ENCODE peak calls at places on chromosome 11, in eight cellular contexts. One of them, this sample, is unnamed. For H3K9me3, the result is how much of the 10 kb centered on the place peaks cover.

GRCh38 chr11:132504501-132505041 is 1027.7 kb downstream of the OPCML start:
- DNase-seq in A673: no peak
- DNase-seq in keratinocyte: no peak
- DNase-seq in tibial artery: no peak
- DNase-seq in cardiac muscle cell: no peak
- DNase-seq in GM23248: no peak
- DNase-seq in Karpas-422: no peak
- DNase-seq in neural progenitor cell: peak
- DNase-seq in this sample: no peak

GRCh38 chr11:7143908-7144307 is 55.1 kb downstream of the RBMXL2 start:
- DNase-seq in A673: peak
- DNase-seq in keratinocyte: no peak
- DNase-seq in tibial artery: no peak
- DNase-seq in cardiac muscle cell: peak
- DNase-seq in GM23248: peak
- DNase-seq in Karpas-422: peak
- DNase-seq in neural progenitor cell: peak
- DNase-seq in this sample: no peak

GRCh38 chr11:106446961-106447360 is 369.5 kb downstream of the AASDHPPT start:
- DNase-seq in A673: no peak
- DNase-seq in keratinocyte: no peak
- DNase-seq in tibial artery: no peak
- DNase-seq in cardiac muscle cell: no peak
- DNase-seq in GM23248: no peak
- DNase-seq in Karpas-422: no peak
- DNase-seq in neural progenitor cell: no peak
- DNase-seq in this sample: no peak

GRCh38 chr11:20002312-20003216 is 157.7 kb downstream of the DBX1 start:
- DNase-seq in A673: no peak
- DNase-seq in keratinocyte: no peak
- DNase-seq in tibial artery: no peak
- DNase-seq in cardiac muscle cell: no peak
- DNase-seq in GM23248: no peak
- DNase-seq in Karpas-422: no peak
- DNase-seq in neural progenitor cell: no peak
- DNase-seq in this sample: no peak

GRCh38 chr11:60772666-60773065 is 12.5 kb upstream of the MS4A10 start:
- DNase-seq in A673: no peak
- DNase-seq in keratinocyte: no peak
- DNase-seq in tibial artery: no peak
- DNase-seq in cardiac muscle cell: no peak
- DNase-seq in GM23248: no peak
- DNase-seq in Karpas-422: no peak
- DNase-seq in neural progenitor cell: no peak
- DNase-seq in this sample: no peak

GRCh38 chr11:65078151-65078550 is 5.7 kb downstream of the CDCA5 start:
- DNase-seq in A673: peak
- DNase-seq in keratinocyte: no peak
- DNase-seq in tibial artery: no peak
- DNase-seq in cardiac muscle cell: peak
- DNase-seq in GM23248: peak
- DNase-seq in Karpas-422: peak
- DNase-seq in neural progenitor cell: peak
- DNase-seq in this sample: peak

GRCh38 chr11:128021304-128022006 is 565.9 kb downstream of the ETS1 start:
- DNase-seq in A673: no peak
- DNase-seq in keratinocyte: no peak
- DNase-seq in tibial artery: no peak
- DNase-seq in cardiac muscle cell: peak
- DNase-seq in GM23248: peak
- DNase-seq in Karpas-422: no peak
- DNase-seq in neural progenitor cell: peak
- DNase-seq in this sample: peak

GRCh38 chr11:120893431-120894206 is 130.3 kb upstream of the TBCEL start:
- DNase-seq in A673: no peak
- DNase-seq in keratinocyte: no peak
- DNase-seq in tibial artery: no peak
- DNase-seq in cardiac muscle cell: no peak
- DNase-seq in GM23248: no peak
- DNase-seq in Karpas-422: no peak
- DNase-seq in neural progenitor cell: no peak
- DNase-seq in this sample: no peak

GRCh38 chr11:9017773-9018172 is 14.0 kb upstream of the NRIP3 start:
- DNase-seq in A673: no peak
- DNase-seq in keratinocyte: no peak
- DNase-seq in tibial artery: peak
- DNase-seq in cardiac muscle cell: no peak
- DNase-seq in GM23248: peak
- DNase-seq in Karpas-422: no peak
- DNase-seq in neural progenitor cell: no peak
- DNase-seq in this sample: no peak

GRCh38 chr11:64900774-64901173 is 16.2 kb downstream of the ATG2A start:
- DNase-seq in A673: no peak
- DNase-seq in keratinocyte: no peak
- DNase-seq in tibial artery: no peak
- DNase-seq in cardiac muscle cell: no peak
- DNase-seq in GM23248: no peak
- DNase-seq in Karpas-422: no peak
- DNase-seq in neural progenitor cell: no peak
- DNase-seq in this sample: no peak

GRCh38 chr11:31512117-31512516 is 2.5 kb downstream of the ELP4 start:
- DNase-seq in A673: no peak
- DNase-seq in keratinocyte: no peak
- DNase-seq in tibial artery: no peak
- DNase-seq in cardiac muscle cell: no peak
- DNase-seq in GM23248: no peak
- DNase-seq in Karpas-422: no peak
- DNase-seq in neural progenitor cell: no peak
- DNase-seq in this sample: no peak

GRCh38 chr11:10287140-10287539 is 6.9 kb downstream of the SBF2 start:
- DNase-seq in A673: no peak
- DNase-seq in keratinocyte: no peak
- DNase-seq in tibial artery: no peak
- DNase-seq in cardiac muscle cell: no peak
- DNase-seq in GM23248: no peak
- DNase-seq in Karpas-422: peak
- DNase-seq in neural progenitor cell: no peak
- DNase-seq in this sample: no peak

GRCh38 chr11:65915101-65915820 is 3.6 kb downstream of the C11orf68 start:
- DNase-seq in A673: no peak
- DNase-seq in keratinocyte: no peak
- DNase-seq in tibial artery: no peak
- DNase-seq in cardiac muscle cell: no peak
- DNase-seq in GM23248: peak
- DNase-seq in Karpas-422: no peak
- DNase-seq in neural progenitor cell: no peak
- DNase-seq in this sample: no peak

GRCh38 chr11:8298801-8299786 is 35.4 kb upstream of the LMO1 start:
- DNase-seq in A673: no peak
- DNase-seq in keratinocyte: no peak
- DNase-seq in tibial artery: no peak
- DNase-seq in cardiac muscle cell: no peak
- DNase-seq in GM23248: no peak
- DNase-seq in Karpas-422: no peak
- DNase-seq in neural progenitor cell: no peak
- DNase-seq in this sample: no peak

GRCh38 chr11:64048042-64048854 is 12.5 kb downstream of the FLRT1 start:
- DNase-seq in A673: no peak
- DNase-seq in keratinocyte: no peak
- DNase-seq in tibial artery: no peak
- DNase-seq in cardiac muscle cell: peak
- DNase-seq in GM23248: no peak
- DNase-seq in Karpas-422: no peak
- DNase-seq in neural progenitor cell: peak
- DNase-seq in this sample: no peak

GRCh38 chr11:115672999-115673411 is 168.8 kb upstream of the CADM1 start:
- DNase-seq in A673: no peak
- DNase-seq in keratinocyte: no peak
- DNase-seq in tibial artery: peak
- DNase-seq in cardiac muscle cell: no peak
- DNase-seq in GM23248: peak
- DNase-seq in Karpas-422: no peak
- DNase-seq in neural progenitor cell: no peak
- DNase-seq in this sample: no peak

GRCh38 chr11:66349084-66349386 is 1.6 kb upstream of the B4GAT1 start:
- DNase-seq in A673: no peak
- DNase-seq in keratinocyte: no peak
- DNase-seq in tibial artery: no peak
- DNase-seq in cardiac muscle cell: no peak
- DNase-seq in GM23248: no peak
- DNase-seq in Karpas-422: no peak
- DNase-seq in neural progenitor cell: no peak
- DNase-seq in this sample: no peak

GRCh38 chr11:23455291-23455864 is 595.1 kb upstream of the CCDC179 start:
- DNase-seq in A673: no peak
- DNase-seq in keratinocyte: no peak
- DNase-seq in tibial artery: no peak
- DNase-seq in cardiac muscle cell: no peak
- DNase-seq in GM23248: no peak
- DNase-seq in Karpas-422: no peak
- DNase-seq in neural progenitor cell: peak
- DNase-seq in this sample: no peak

GRCh38 chr11:64101461-64101860 is 64.5 kb downstream of the MACROD1 start:
- DNase-seq in A673: no peak
- DNase-seq in keratinocyte: no peak
- DNase-seq in tibial artery: no peak
- DNase-seq in cardiac muscle cell: no peak
- DNase-seq in GM23248: peak
- DNase-seq in Karpas-422: no peak
- DNase-seq in neural progenitor cell: no peak
- DNase-seq in this sample: no peak

GRCh38 chr11:129412501-129412900 is 36.9 kb downstream of the BARX2 start:
- DNase-seq in A673: peak
- DNase-seq in keratinocyte: no peak
- DNase-seq in tibial artery: no peak
- DNase-seq in cardiac muscle cell: no peak
- DNase-seq in GM23248: peak
- DNase-seq in Karpas-422: peak
- DNase-seq in neural progenitor cell: no peak
- DNase-seq in this sample: no peak
- H3K9me3 ChIP-seq in A673: under half
- H3K9me3 ChIP-seq in keratinocyte: under half
- H3K9me3 ChIP-seq in tibial artery: under half
- H3K9me3 ChIP-seq in cardiac muscle cell: under half
- H3K9me3 ChIP-seq in GM23248: under half
- H3K9me3 ChIP-seq in Karpas-422: under half
- H3K9me3 ChIP-seq in neural progenitor cell: under half
- H3K9me3 ChIP-seq in this sample: under half

GRCh38 chr11:62958547-62959071 is 26.2 kb downstream of the SLC22A6 start:
- DNase-seq in A673: peak
- DNase-seq in keratinocyte: no peak
- DNase-seq in tibial artery: no peak
- DNase-seq in cardiac muscle cell: no peak
- DNase-seq in GM23248: peak
- DNase-seq in Karpas-422: peak
- DNase-seq in neural progenitor cell: no peak
- DNase-seq in this sample: no peak
- H3K27ac ChIP-seq in A673: no peak
- H3K27ac ChIP-seq in keratinocyte: no peak
- H3K27ac ChIP-seq in tibial artery: no peak
- H3K27ac ChIP-seq in cardiac muscle cell: peak
- H3K27ac ChIP-seq in GM23248: no peak
- H3K27ac ChIP-seq in Karpas-422: no peak
- H3K27ac ChIP-seq in neural progenitor cell: no peak
- H3K27ac ChIP-seq in this sample: no peak

GRCh38 chr11:1251236-1251770 is 28.4 kb downstream of the MUC5B start:
- DNase-seq in A673: no peak
- DNase-seq in keratinocyte: no peak
- DNase-seq in tibial artery: no peak
- DNase-seq in cardiac muscle cell: no peak
- DNase-seq in GM23248: no peak
- DNase-seq in Karpas-422: no peak
- DNase-seq in neural progenitor cell: no peak
- DNase-seq in this sample: no peak

GRCh38 chr11:1252371-1253102 is 29.7 kb downstream of the MUC5B start:
- DNase-seq in A673: no peak
- DNase-seq in keratinocyte: no peak
- DNase-seq in tibial artery: no peak
- DNase-seq in cardiac muscle cell: no peak
- DNase-seq in GM23248: no peak
- DNase-seq in Karpas-422: no peak
- DNase-seq in neural progenitor cell: no peak
- DNase-seq in this sample: no peak

GRCh38 chr11:1254086-1254648 is 31.3 kb downstream of the MUC5B start:
- DNase-seq in A673: no peak
- DNase-seq in keratinocyte: no peak
- DNase-seq in tibial artery: no peak
- DNase-seq in cardiac muscle cell: no peak
- DNase-seq in GM23248: no peak
- DNase-seq in Karpas-422: no peak
- DNase-seq in neural progenitor cell: no peak
- DNase-seq in this sample: peak

GRCh38 chr11:1254733-1255132 is 31.9 kb downstream of the MUC5B start:
- DNase-seq in A673: no peak
- DNase-seq in keratinocyte: no peak
- DNase-seq in tibial artery: no peak
- DNase-seq in cardiac muscle cell: no peak
- DNase-seq in GM23248: no peak
- DNase-seq in Karpas-422: no peak
- DNase-seq in neural progenitor cell: no peak
- DNase-seq in this sample: no peak

GRCh38 chr11:1253103-1253485 is 30.2 kb downstream of the MUC5B start:
- DNase-seq in A673: no peak
- DNase-seq in keratinocyte: no peak
- DNase-seq in tibial artery: no peak
- DNase-seq in cardiac muscle cell: no peak
- DNase-seq in GM23248: no peak
- DNase-seq in Karpas-422: no peak
- DNase-seq in neural progenitor cell: no peak
- DNase-seq in this sample: peak
- H3K9me3 ChIP-seq in A673: under half
- H3K9me3 ChIP-seq in keratinocyte: under half
- H3K9me3 ChIP-seq in tibial artery: under half
- H3K9me3 ChIP-seq in cardiac muscle cell: under half
- H3K9me3 ChIP-seq in GM23248: under half
- H3K9me3 ChIP-seq in Karpas-422: under half
- H3K9me3 ChIP-seq in neural progenitor cell: under half
- H3K9me3 ChIP-seq in this sample: under half

GRCh38 chr11:5289696-5290095 is 12.1 kb downstream of the OR51B4 start:
- DNase-seq in A673: no peak
- DNase-seq in keratinocyte: no peak
- DNase-seq in tibial artery: no peak
- DNase-seq in cardiac muscle cell: no peak
- DNase-seq in GM23248: peak
- DNase-seq in Karpas-422: no peak
- DNase-seq in neural progenitor cell: no peak
- DNase-seq in this sample: no peak
- H3K27ac ChIP-seq in A673: no peak
- H3K27ac ChIP-seq in keratinocyte: no peak
- H3K27ac ChIP-seq in tibial artery: no peak
- H3K27ac ChIP-seq in cardiac muscle cell: no peak
- H3K27ac ChIP-seq in GM23248: peak
- H3K27ac ChIP-seq in Karpas-422: no peak
- H3K27ac ChIP-seq in neural progenitor cell: no peak
- H3K27ac ChIP-seq in this sample: no peak

GRCh38 chr11:2645779-2646118 is 54.0 kb downstream of the KCNQ1OT1 start:
- DNase-seq in A673: no peak
- DNase-seq in keratinocyte: no peak
- DNase-seq in tibial artery: no peak
- DNase-seq in cardiac muscle cell: no peak
- DNase-seq in GM23248: no peak
- DNase-seq in Karpas-422: no peak
- DNase-seq in neural progenitor cell: no peak
- DNase-seq in this sample: no peak
- H3K9me3 ChIP-seq in A673: half or more
- H3K9me3 ChIP-seq in keratinocyte: under half
- H3K9me3 ChIP-seq in tibial artery: under half
- H3K9me3 ChIP-seq in cardiac muscle cell: under half
- H3K9me3 ChIP-seq in GM23248: under half
- H3K9me3 ChIP-seq in Karpas-422: half or more
- H3K9me3 ChIP-seq in neural progenitor cell: half or more
- H3K9me3 ChIP-seq in this sample: under half

This sample was measured in CD4-positive, alpha-beta memory T cell.